ENCODE peak calls at places on chromosomes 6 and 20, in ten cellular contexts. E is uterus, B is left lung, Z is brain microvascular endothelial cell, T is HFFc6, O is lower lobe of right lung, H is cardiac muscle cell, A is breast epithelium, X is pancreas, Q is dorsolateral prefrontal cortex. M is an unnamed sample.

GRCh38 chr20:62804021-62804631 is 509 bp upstream of the OGFR start:
- DNase-seq in E (no peak), B (no peak), Z (no peak), T (no peak), O (no peak), H (no peak), A (no peak), X (no peak), Q (no peak), M (no peak)

GRCh38 chr6:121756643-121757042 is 321.2 kb downstream of the GJA1 start:
- DNase-seq in E (no peak), B (no peak), Z (no peak), T (no peak), O (no peak), H (no peak), A (no peak), X (no peak), Q (no peak), M (no peak)

GRCh38 chr6:105601541-105602174 is 198.8 kb upstream of the PREP start:
- DNase-seq in E (peak; percentile 71), B (no peak), Z (peak; percentile 94), T (peak; percentile 94), O (peak; percentile 60), H (peak; percentile 98), A (peak; percentile 84), X (peak; percentile 15), Q (peak; percentile 66), M (no peak)

GRCh38 chr6:11785953-11786579 is 7.5 kb upstream of the ADTRP start:
- DNase-seq in E (no peak), B (no peak), Z (no peak), T (no peak), O (no peak), H (no peak), A (no peak), X (peak; percentile 36), Q (no peak), M (no peak)

GRCh38 chr6:12637960-12638641 is 78.5 kb upstream of the PHACTR1 start:
- DNase-seq in E (no peak), B (peak; percentile 80), Z (peak; percentile 74), T (peak; percentile 82), O (peak; percentile 61), H (peak; percentile 85), A (no peak), X (peak; percentile 27), Q (peak; percentile 59), M (peak; percentile 91)

GRCh38 chr20:45104786-45105185 is 3.9 kb upstream of the KCNS1 start:
- DNase-seq in E (no peak), B (no peak), Z (peak; percentile 63), T (no peak), O (no peak), H (peak; percentile 89), A (no peak), X (no peak), Q (no peak), M (no peak)

GRCh38 chr6:158328446-158328845 is 16.2 kb downstream of the TULP4 start:
- DNase-seq in E (no peak), B (no peak), Z (no peak), T (no peak), O (no peak), H (no peak), A (no peak), X (no peak), Q (no peak), M (peak; percentile 76)

GRCh38 chr20:49344975-49345374 is 67.1 kb upstream of the ZNFX1 start:
- DNase-seq in E (peak; percentile 89), B (no peak), Z (peak; percentile 93), T (peak; percentile 95), O (no peak), H (peak; percentile 94), A (peak; percentile 78), X (peak; percentile 21), Q (no peak), M (no peak)

GRCh38 chr6:21003780-21004541 is 469.7 kb downstream of the CDKAL1 start:
- DNase-seq in E (no peak), B (no peak), Z (peak; percentile 42), T (peak; percentile 13), O (no peak), H (peak; percentile 87), A (no peak), X (peak; percentile 5), Q (no peak), M (no peak)

GRCh38 chr6:118876201-118876600 is 17.8 kb upstream of the ASF1A start:
- DNase-seq in E (no peak), B (no peak), Z (no peak), T (peak; percentile 6), O (no peak), H (no peak), A (no peak), X (no peak), Q (no peak), M (no peak)

GRCh38 chr20:47353697-47354387 is 2.7 kb downstream of the ZMYND8 start:
- DNase-seq in E (no peak), B (no peak), Z (no peak), T (no peak), O (peak; percentile 2), H (peak; percentile 88), A (no peak), X (no peak), Q (no peak), M (no peak)

GRCh38 chr6:135280375-135281136 is 99.4 kb downstream of the MYB start:
- DNase-seq in E (no peak), B (no peak), Z (no peak), T (no peak), O (no peak), H (peak; percentile 82), A (no peak), X (no peak), Q (no peak), M (no peak)

GRCh38 chr6:154740658-154741057 is 7.4 kb downstream of the SCAF8 start:
- DNase-seq in E (no peak), B (no peak), Z (no peak), T (no peak), O (no peak), H (no peak), A (no peak), X (no peak), Q (no peak), M (no peak)

DNA sequence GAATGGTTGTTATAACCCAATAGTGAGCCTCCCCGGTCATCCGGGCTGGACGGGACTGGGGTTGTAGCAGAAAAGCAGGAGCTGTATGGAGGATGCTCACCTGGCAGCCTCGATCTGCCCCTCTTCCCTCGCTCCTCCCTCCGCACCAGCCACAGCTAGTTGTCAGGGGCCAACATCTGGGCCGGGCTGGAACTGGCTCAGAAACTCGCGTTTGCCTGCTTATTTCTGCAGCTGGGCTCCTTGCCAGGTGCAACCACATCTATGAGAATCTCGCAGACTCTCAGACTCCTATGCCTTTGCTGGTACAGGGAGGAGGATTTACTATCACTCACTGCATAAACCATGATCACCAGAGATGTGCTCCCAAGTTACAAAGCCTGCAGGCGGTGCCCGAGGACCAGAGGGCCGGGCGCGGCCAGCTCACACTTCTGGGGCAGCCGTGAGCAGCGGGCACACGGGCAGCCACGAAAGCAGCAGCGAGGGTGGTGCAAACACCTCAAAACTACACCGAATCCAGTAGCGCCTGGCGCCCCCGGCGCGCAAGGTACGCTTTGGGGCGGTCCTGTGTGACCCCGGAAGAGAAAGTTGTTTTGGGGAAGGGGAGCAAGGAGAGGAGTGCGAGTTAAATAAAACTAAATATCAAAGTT is 609 bp upstream of the LRRC1 start:
- DNase-seq in E (peak; percentile 48), B (peak; percentile 89), Z (peak; percentile 69), T (peak; percentile 92), O (peak; percentile 72), H (peak; percentile 74), A (peak; percentile 37), X (peak; percentile 50), Q (peak; percentile 86), M (peak; percentile 86)
- TF ChIP-seq CTCF in E (peak; percentile 30), B (peak; percentile 14), Z (peak; percentile 71), T (peak; percentile 68), O (peak; percentile 31), H (peak; percentile 50), A (no peak), X (no peak), Q (peak; percentile 74), M (peak; percentile 57)

DNA sequence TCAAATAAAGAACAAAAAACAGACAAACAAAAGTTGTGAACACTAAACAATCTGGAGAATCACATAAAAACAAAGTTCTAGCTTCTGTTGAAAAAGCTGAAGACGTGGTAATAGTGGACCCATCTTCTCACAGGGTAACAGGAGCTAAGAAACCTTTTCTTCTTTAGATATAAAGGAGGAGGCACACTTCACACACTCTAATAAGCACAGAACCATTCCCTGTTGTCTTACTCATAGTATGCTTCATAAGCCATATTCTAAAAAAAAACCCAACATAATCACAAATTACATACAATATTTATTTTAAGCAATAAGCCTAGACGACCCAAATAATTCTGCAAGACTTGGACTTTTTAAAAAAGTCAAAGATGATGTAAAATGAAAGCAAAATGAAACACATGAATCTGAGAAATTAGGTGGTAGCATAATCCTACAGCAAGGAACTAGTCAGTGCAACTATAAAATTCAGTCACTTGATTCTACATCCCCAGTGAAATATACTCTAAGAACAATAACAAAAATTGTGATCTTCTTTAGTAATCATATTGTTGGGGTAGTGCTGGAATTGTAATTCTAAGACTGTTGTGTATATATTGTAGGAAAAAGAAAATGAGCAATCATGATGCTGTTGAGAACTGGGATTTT is 15.6 kb downstream of the SRPK1 start:
- DNase-seq in E (no peak), B (no peak), Z (no peak), T (no peak), O (no peak), H (no peak), A (no peak), X (no peak), Q (no peak), M (no peak)
- TF ChIP-seq CTCF in E (no peak), B (no peak), Z (no peak), T (no peak), O (no peak), H (no peak), A (no peak), X (no peak), Q (no peak), M (no peak)

DNA sequence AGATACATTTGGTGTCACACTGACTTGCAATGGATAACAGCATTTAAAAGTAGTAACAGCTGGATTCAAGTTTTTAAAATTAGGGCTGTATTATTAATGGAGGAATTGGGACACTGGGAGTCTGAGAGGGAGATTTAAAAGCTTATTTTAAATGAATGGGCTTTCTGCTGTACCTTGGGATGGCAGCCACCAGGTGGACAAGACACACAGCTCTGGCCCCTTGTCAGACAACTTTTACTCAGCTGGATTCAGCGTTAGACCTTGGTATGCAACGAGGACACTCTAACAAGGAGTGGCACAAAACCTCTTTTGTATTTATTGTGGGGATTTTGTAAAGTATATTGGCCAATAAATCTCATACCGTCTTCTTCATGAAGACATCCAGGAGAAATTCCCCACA is 105.8 kb downstream of the LCA5 start:
- DNase-seq in E (no peak), B (no peak), Z (no peak), T (no peak), O (no peak), H (no peak), A (peak; percentile 23), X (no peak), Q (no peak), M (peak; percentile 71)
- TF ChIP-seq CTCF in E (no peak), B (no peak), Z (peak; percentile 42), T (peak; percentile 29), O (no peak), H (no peak), A (no peak), X (no peak), Q (no peak), M (peak; percentile 76)

DNA sequence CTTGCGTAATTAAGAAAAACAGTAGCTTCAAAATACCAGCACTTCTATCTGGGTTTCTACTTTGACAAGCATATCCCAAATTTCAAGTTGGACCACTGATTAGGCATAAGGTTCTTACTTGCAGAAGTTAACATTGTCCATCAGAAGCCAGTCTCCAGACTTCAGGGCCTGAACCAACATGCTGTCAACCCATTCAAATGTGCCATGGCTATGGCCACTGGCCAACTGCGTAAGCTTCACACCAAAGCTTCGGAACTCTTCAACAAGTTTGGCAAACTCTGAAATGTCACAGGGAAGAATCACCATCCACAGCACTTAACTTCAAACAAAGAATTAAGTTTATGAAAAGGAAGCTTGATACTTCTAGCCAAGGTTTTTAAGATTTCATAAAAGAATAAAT is 78.0 kb upstream of the LYRM2 start:
- DNase-seq in E (no peak), B (no peak), Z (no peak), T (no peak), O (no peak), H (peak; percentile 10), A (no peak), X (no peak), Q (no peak), M (no peak)
- TF ChIP-seq CTCF in E (no peak), B (no peak), Z (peak; percentile 0), T (peak; percentile 1), O (no peak), H (no peak), A (no peak), X (no peak), Q (no peak), M (no peak)

M was measured in endodermal cell.